ENCODE peak calls at places on chromosomes 7 and 10, in seven cellular contexts. T is esophagus squamous epithelium; S is neural progenitor cell; H is CD8-positive, alpha-beta T cell; R is right cardiac atrium; U is H9; P is upper lobe of left lung. N is an unnamed sample.

GRCh38 chr10:79074732-79075131 is 6.0 kb downstream of the ZMIZ1 start:
- DNase-seq in T (no peak), S (peak; percentile 71), H (no peak), R (no peak), U (no peak), P (no peak), N (no peak)

GRCh38 chr10:54947605-54948004 is 146.6 kb upstream of the PCDH15 start:
- DNase-seq in T (no peak), S (no peak), H (no peak), R (no peak), U (no peak), P (no peak), N (no peak)

GRCh38 chr7:50446542-50446960 is 3.6 kb downstream of the FIGNL1 start:
- DNase-seq in T (no peak), S (no peak), H (no peak), R (no peak), U (no peak), P (no peak), N (no peak)

GRCh38 chr7:19871102-19871501 is 97.7 kb upstream of the TMEM196 start:
- DNase-seq in T (no peak), S (no peak), H (no peak), R (no peak), U (no peak), P (no peak), N (no peak)

GRCh38 chr7:4742051-4742573 is 33.3 kb upstream of the AP5Z1 start:
- DNase-seq in T (no peak), S (no peak), H (no peak), R (no peak), U (no peak), P (peak; percentile 70), N (no peak)

GRCh38 chr7:73978681-73979563 is 49.1 kb upstream of the ELN start:
- DNase-seq in T (no peak), S (peak; percentile 49), H (no peak), R (peak; percentile 49), U (peak; percentile 84), P (peak; percentile 27), N (no peak)

GRCh38 chr10:29102233-29102632 is 186.6 kb upstream of the LYZL1 start:
- DNase-seq in T (no peak), S (no peak), H (no peak), R (no peak), U (no peak), P (no peak), N (no peak)

GRCh38 chr10:108904163-108904878 is 1019.0 kb downstream of the XPNPEP1 start:
- DNase-seq in T (no peak), S (no peak), H (no peak), R (no peak), U (no peak), P (no peak), N (no peak)

GRCh38 chr10:14146005-14146404 is 184.7 kb downstream of the FRMD4A start:
- DNase-seq in T (no peak), S (no peak), H (no peak), R (no peak), U (no peak), P (no peak), N (no peak)

GRCh38 chr7:106772655-106773108 is 92.4 kb upstream of the PIK3CG start:
- DNase-seq in T (no peak), S (no peak), H (no peak), R (no peak), U (no peak), P (no peak), N (no peak)

GRCh38 chr10:11528286-11528685 is 83.2 kb downstream of the USP6NL start:
- DNase-seq in T (no peak), S (no peak), H (no peak), R (no peak), U (no peak), P (no peak), N (no peak)

GRCh38 chr10:80986596-80986995 is 448.9 kb downstream of the SH2D4B start:
- DNase-seq in T (no peak), S (no peak), H (no peak), R (no peak), U (no peak), P (no peak), N (no peak)

GRCh38 chr7:101233907-101234547 is 3.6 kb downstream of the CLDN15 start:
- DNase-seq in T (no peak), S (no peak), H (no peak), R (no peak), U (no peak), P (peak; percentile 54), N (no peak)
- H3K4me1 ChIP-seq in T (peaks cover 7% of the 10 kb centered on the region), S (no peaks in the 10 kb centered on the region), H (no peaks in the 10 kb centered on the region), R (peaks cover 9% of the 10 kb centered on the region), U (peaks cover 3% of the 10 kb centered on the region), P (peaks cover 33% of the 10 kb centered on the region), N (no peaks in the 10 kb centered on the region)

DNA sequence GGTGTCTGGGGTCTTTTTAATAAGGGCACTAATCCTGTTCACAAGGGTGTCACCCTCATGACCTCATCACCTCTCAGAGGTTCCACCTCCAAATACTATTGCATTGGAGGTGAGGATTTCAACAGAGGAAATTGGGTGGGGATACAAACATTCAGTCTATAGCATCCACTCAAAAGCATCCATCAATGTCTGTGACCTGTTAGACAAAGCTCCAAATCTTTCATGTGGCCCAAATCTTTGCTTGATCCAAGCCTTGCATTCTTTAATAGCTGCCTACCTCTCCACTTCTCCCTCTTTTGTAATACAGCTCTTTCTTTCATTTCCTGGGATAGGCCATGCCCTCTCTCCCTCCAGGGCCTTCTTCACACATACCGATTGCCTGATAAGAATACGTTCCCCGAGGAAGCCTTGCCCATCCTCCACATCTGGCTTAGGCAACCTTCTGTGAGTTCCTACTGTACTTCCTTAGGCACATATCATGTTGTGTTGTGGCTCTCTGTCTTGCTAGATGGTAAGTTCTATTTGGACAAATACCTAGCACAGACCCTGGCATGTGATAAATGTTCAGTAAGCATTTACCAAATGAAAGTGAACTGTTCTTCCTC is 66.1 kb downstream of the CREM start:
- DNase-seq in T (no peak), S (no peak), H (no peak), R (no peak), U (no peak), P (no peak), N (no peak)
- H3K27ac ChIP-seq in T (no peak overlapping the region), S (no peak overlapping the region), H (no peak overlapping the region), R (no peak overlapping the region), U (no peak overlapping the region), P (no peak overlapping the region), N (no peak overlapping the region)

GRCh38 chr10:101770331-101771215 is 5.3 kb downstream of the FGF8 start:
- DNase-seq in T (no peak), S (no peak), H (no peak), R (no peak), U (peak; percentile 28), P (peak; percentile 84), N (no peak)
- H3K27me3 ChIP-seq in T (peaks cover 32% of the 10 kb centered on the region), S (peaks cover 35% of the 10 kb centered on the region), H (peaks cover 20% of the 10 kb centered on the region), R (no peaks in the 10 kb centered on the region), U (peaks cover 33% of the 10 kb centered on the region), P (peaks cover 13% of the 10 kb centered on the region), N (peaks cover 31% of the 10 kb centered on the region)

GRCh38 chr7:85593355-85593754 is 406.5 kb upstream of the SEMA3D start:
- DNase-seq in T (no peak), S (no peak), H (no peak), R (no peak), U (no peak), P (no peak), N (no peak)
- H3K4me1 ChIP-seq in T (no peaks in the 10 kb centered on the region), S (no peaks in the 10 kb centered on the region), H (no peaks in the 10 kb centered on the region), R (no peaks in the 10 kb centered on the region), U (no peaks in the 10 kb centered on the region), P (no peaks in the 10 kb centered on the region), N (no peaks in the 10 kb centered on the region)

DNA sequence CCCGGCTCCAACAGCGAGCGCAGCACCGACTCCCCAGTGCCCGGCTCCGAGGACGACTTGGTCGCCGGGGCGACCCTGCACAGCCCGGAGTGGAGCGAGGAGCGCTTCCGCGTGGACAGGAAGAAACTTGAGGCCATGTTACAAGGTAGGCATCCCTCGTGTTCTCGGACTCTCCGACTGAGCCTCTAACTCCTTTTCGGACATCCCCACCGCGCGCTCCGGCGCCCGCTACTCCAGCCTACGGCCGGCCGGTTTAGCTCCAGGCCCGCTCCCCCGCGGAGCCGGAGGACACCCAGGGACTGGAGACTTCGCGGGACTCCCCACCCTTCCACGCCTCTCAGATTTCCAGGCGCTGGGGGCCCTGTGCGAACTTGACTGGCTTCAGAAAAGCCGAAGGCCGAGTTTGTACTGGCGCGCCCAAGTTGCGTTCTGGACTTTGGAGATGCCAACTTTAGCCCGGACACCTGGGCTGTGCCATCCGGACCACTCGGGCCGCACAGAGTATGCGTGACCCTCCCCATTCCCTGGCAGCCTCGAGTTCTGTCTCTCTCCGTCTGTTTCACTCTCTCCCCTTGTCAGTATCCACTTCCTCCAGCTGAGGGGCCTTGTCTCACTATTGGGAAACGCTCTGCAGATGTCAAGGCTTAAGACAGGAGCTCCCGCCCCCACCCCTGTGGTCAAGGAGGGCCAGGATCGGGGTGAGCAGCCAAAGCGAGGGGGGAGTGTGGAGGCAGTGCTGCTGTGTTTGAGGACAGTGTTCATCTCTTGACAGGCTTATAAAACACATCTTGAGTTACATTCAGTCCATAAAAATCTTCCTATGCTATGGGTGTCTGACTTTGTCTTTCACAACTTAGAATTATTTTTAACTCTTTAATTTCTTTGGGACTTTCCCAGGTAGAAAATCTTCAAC is 773 bp downstream of the BICC1 start:
- DNase-seq in T (no peak), S (peak; percentile 73), H (no peak), R (peak; percentile 69), U (peak; percentile 39), P (peak; percentile 86), N (no peak)
- H3K27ac ChIP-seq in T (peak overlapping the region; percentile 60), S (no peak overlapping the region), H (no peak overlapping the region), R (peak overlapping the region; percentile 68), U (no peak overlapping the region), P (peak overlapping the region; percentile 66), N (no peak overlapping the region)

GRCh38 chr7:128407751-128408708 is 1.8 kb downstream of the IMPDH1 start:
- DNase-seq in T (no peak), S (peak; percentile 52), H (no peak), R (no peak), U (no peak), P (peak; percentile 32), N (no peak)
- H3K27me3 ChIP-seq in T (no peaks in the 10 kb centered on the region), S (peaks cover 96% of the 10 kb centered on the region), H (no peaks in the 10 kb centered on the region), R (no peaks in the 10 kb centered on the region), U (peaks cover 29% of the 10 kb centered on the region), P (no peaks in the 10 kb centered on the region), N (no peaks in the 10 kb centered on the region)

DNA sequence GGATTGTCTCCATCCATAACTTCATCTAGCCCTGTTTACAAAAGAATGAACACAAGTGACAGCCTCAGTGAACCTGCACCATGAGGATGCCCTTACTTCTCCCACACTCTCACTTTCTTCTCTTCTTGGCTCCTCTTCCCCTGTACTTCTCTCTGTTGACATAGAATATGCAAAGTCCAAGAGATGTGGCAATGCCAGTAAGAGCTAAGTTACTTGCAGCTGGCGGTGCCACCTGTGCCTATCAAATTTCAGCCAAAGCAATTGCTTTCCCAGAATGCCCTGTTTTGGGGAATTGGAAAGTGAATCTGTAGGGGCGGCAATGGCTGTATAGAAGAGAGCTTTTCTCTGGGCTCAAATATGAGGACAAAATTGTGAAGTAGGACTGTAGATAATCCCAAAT is 557.8 kb downstream of the AUTS2 start:
- DNase-seq in T (no peak), S (no peak), H (no peak), R (no peak), U (no peak), P (no peak), N (no peak)
- H3K4me1 ChIP-seq in T (no peaks in the 10 kb centered on the region), S (peaks cover 8% of the 10 kb centered on the region), H (no peaks in the 10 kb centered on the region), R (no peaks in the 10 kb centered on the region), U (no peaks in the 10 kb centered on the region), P (no peaks in the 10 kb centered on the region), N (no peaks in the 10 kb centered on the region)

GRCh38 chr7:153835712-153836265 is 216.4 kb upstream of the DPP6 start:
- DNase-seq in T (no peak), S (no peak), H (no peak), R (no peak), U (no peak), P (no peak), N (no peak)
- H3K27ac ChIP-seq in T (no peak overlapping the region), S (no peak overlapping the region), H (no peak overlapping the region), R (no peak overlapping the region), U (no peak overlapping the region), P (no peak overlapping the region), N (no peak overlapping the region)